ENCODE peak calls at places on chromosomes 16 and 17, in five cellular contexts. Z is lower leg skin, F is sigmoid colon, S is adrenal gland, U is prostate gland. D is an unnamed sample.

GRCh38 chr16:79528281-79528680 is 72.3 kb downstream of the MAF start:
- DNase-seq in Z (no peak), F (no peak), S (no peak), U (no peak), D (no peak)

GRCh38 chr16:96935-97381 is 18.9 kb downstream of the MPG start:
- DNase-seq in Z (peak), F (peak), S (peak), U (peak), D (peak)

GRCh38 chr16:68219708-68220378 is 16.1 kb downstream of the ESRP2 start:
- DNase-seq in Z (no peak), F (no peak), S (no peak), U (no peak), D (no peak)

GRCh38 chr17:74042744-74043486 is 160.6 kb upstream of the RPL38 start:
- DNase-seq in Z (peak), F (peak), S (peak), U (peak), D (no peak)

GRCh38 chr16:81067166-81067565 is 9.9 kb downstream of the C16orf46 start:
- DNase-seq in Z (no peak), F (no peak), S (no peak), U (no peak), D (no peak)

GRCh38 chr17:80195671-80196529 is 24.2 kb downstream of the SGSH start:
- DNase-seq in Z (no peak), F (no peak), S (peak), U (no peak), D (peak)

GRCh38 chr17:77096570-77097214 is 44.1 kb upstream of the SEC14L1 start:
- DNase-seq in Z (no peak), F (no peak), S (peak), U (peak), D (peak)

GRCh38 chr17:4986403-4986802 is 1.1 kb downstream of the CAMTA2 start:
- DNase-seq in Z (no peak), F (peak), S (no peak), U (no peak), D (no peak)

GRCh38 chr16:68275611-68276191 is 11.4 kb downstream of the SLC7A6 start:
- DNase-seq in Z (no peak), F (no peak), S (no peak), U (peak), D (no peak)

GRCh38 chr16:23504076-23504452 is 6.2 kb downstream of the GGA2 start:
- DNase-seq in Z (peak), F (no peak), S (no peak), U (peak), D (peak)

GRCh38 chr17:16171613-16172012 is 43.7 kb downstream of the NCOR1 start:
- DNase-seq in Z (no peak), F (no peak), S (no peak), U (peak), D (no peak)

GRCh38 chr17:78112508-78113471 is 15.8 kb downstream of the TMC6 start:
- DNase-seq in Z (no peak), F (peak), S (peak), U (peak), D (peak)
- TF ChIP-seq POLR2A in Z (no peak), F (no peak), S (no peak), U (no peak), D (no peak)

DNA sequence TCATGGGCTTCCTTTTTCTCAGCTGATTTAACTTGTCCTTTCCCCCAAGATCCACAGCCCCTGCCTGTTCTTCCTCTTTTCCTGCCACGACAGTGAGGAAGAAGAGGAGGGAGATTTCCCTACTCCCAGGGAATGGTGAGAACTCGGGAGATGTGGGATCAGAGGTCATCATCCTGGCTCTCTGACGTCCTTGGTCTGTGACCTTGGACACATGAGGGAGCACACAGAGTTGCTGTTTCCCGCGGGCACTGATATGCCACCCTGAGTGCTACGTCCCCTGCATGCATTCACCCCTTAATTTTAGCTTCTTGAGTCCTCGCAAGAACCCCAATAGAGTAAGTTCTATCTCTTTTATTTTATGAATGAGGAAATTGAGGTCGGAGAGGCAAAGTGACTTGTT is 85.4 kb downstream of the BMERB1 start:
- DNase-seq in Z (no peak), F (no peak), S (no peak), U (no peak), D (no peak)
- TF ChIP-seq POLR2A in Z (no peak), F (no peak), S (no peak), U (no peak), D (no peak)

GRCh38 chr17:40178021-40178601 is 841 bp downstream of the RAPGEFL1 start:
- DNase-seq in Z (no peak), F (no peak), S (no peak), U (no peak), D (no peak)
- TF ChIP-seq POLR2A in Z (no peak), F (no peak), S (no peak), U (no peak), D (no peak)

GRCh38 chr17:39193346-39193745 is 4.1 kb downstream of the CACNB1 start:
- DNase-seq in Z (no peak), F (no peak), S (peak), U (no peak), D (no peak)
- TF ChIP-seq POLR2A in Z (no peak), F (no peak), S (no peak), U (no peak), D (no peak)